ENCODE peak calls at places on chromosomes 2 and 18, in six cellular contexts. W is adrenal gland, M is HCT116, B is K562, Y is transverse colon, U is heart left ventricle. N is an unnamed sample.

GRCh38 chr2:197877038-197877437 is 72.6 kb downstream of the PLCL1 start:
- DNase-seq in W (no peak), B (no peak), M (no peak), Y (no peak), U (no peak), N (no peak)

GRCh38 chr2:147525724-147526489 is 318.9 kb upstream of the ACVR2A start:
- DNase-seq in Y (no peak), M (no peak), B (no peak), W (no peak), U (no peak), N (no peak)

GRCh38 chr2:237901932-237902846 is 42.8 kb downstream of the RAMP1 start:
- DNase-seq in Y (no peak), B (no peak), M (no peak), W (no peak), U (no peak), N (peak; percentile 62)

GRCh38 chr2:3151153-3151918 is 226.3 kb downstream of the EIPR1 start:
- DNase-seq in U (no peak), B (no peak), M (no peak), W (no peak), Y (no peak), N (no peak)

GRCh38 chr2:214987261-214987660 is 151.2 kb downstream of the ABCA12 start:
- DNase-seq in B (no peak), U (no peak), W (no peak), M (no peak), Y (no peak), N (no peak)

GRCh38 chr2:96916156-96917007 is 46.5 kb upstream of the SEMA4C start:
- DNase-seq in B (no peak), W (no peak), U (peak; percentile 23), Y (no peak), M (no peak), N (peak; percentile 79)

GRCh38 chr2:20638646-20639430 is 12.1 kb downstream of the HS1BP3 start:
- DNase-seq in M (no peak), U (peak; percentile 32), Y (no peak), B (no peak), W (no peak), N (no peak)

GRCh38 chr18:3869848-3870247 is 419.9 kb downstream of the TGIF1 start:
- DNase-seq in M (peak; percentile 40), B (peak; percentile 49), W (no peak), U (no peak), Y (no peak), N (no peak)

GRCh38 chr18:46946656-46947282 is 29.4 kb downstream of the KATNAL2 start:
- DNase-seq in M (no peak), B (peak; percentile 57), U (peak; percentile 84), W (peak; percentile 80), Y (peak; percentile 64), N (peak; percentile 81)

GRCh38 chr2:196783431-196784094 is 15.9 kb downstream of the GTF3C3 start:
- DNase-seq in W (no peak), M (no peak), U (no peak), Y (no peak), B (no peak), N (no peak)

GRCh38 chr2:120680136-120680761 is 55.4 kb upstream of the GLI2 start:
- DNase-seq in W (peak; percentile 81), Y (peak; percentile 79), M (peak; percentile 80), U (peak; percentile 79), B (peak; percentile 71), N (peak; percentile 90)
- TF ChIP-seq POLR2A in W (no peak), Y (no peak), M (no peak), U (no peak), B (no peak), N (no peak)

GRCh38 chr2:38261569-38262513 is 115.2 kb downstream of the ATL2 start:
- DNase-seq in U (no peak), W (no peak), M (no peak), Y (no peak), B (no peak), N (no peak)

GRCh38 chr2:38262514-38262871 is 114.6 kb downstream of the ATL2 start:
- DNase-seq in U (no peak), B (no peak), Y (no peak), M (no peak), W (no peak), N (no peak)

GRCh38 chr2:38260972-38261371 is 116.1 kb downstream of the ATL2 start:
- DNase-seq in M (no peak), Y (no peak), W (no peak), B (no peak), U (no peak), N (no peak)

GRCh38 chr2:38263293-38263692 is 113.8 kb downstream of the ATL2 start:
- DNase-seq in B (no peak), W (no peak), Y (no peak), U (no peak), M (no peak), N (no peak)

GRCh38 chr2:38260469-38260868 is 116.6 kb downstream of the ATL2 start:
- DNase-seq in U (peak; percentile 36), M (no peak), B (peak; percentile 13), W (no peak), Y (no peak), N (no peak)
- H3K27ac ChIP-seq in U (no peak overlapping the region), M (no peak overlapping the region), B (no peak overlapping the region), W (no peak overlapping the region), Y (no peak overlapping the region), N (no peak overlapping the region)

DNA sequence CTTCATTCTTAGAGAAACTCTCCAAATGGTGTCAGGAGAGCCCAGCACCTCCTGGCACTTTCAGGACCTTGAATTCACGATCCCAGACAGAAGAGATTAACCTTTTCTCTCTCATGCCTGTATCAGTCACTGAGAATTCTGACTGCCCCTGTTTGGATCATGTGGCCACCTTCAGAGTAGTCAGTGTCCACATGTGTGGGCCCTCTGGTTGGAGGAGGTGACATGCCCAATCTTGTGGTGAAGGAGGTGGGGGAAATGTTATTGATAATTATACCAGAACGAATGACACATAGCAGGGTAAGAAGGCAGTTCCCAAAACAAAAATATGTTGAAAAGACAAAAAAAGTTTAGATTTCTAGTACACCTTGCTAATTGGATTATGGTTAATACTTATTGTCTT is 31.7 kb downstream of the UBXN4 start:
- DNase-seq in M (no peak), B (no peak), U (no peak), W (no peak), Y (no peak), N (no peak)
- H3K36me3 ChIP-seq in M (peaks cover 62% of the 10 kb centered on the region), B (peaks cover 88% of the 10 kb centered on the region), U (peaks cover 57% of the 10 kb centered on the region), W (no peaks in the 10 kb centered on the region), Y (peaks cover 4% of the 10 kb centered on the region), N (peaks cover 99% of the 10 kb centered on the region)

GRCh38 chr2:45965841-45966498 is 314.5 kb downstream of the PRKCE start:
- DNase-seq in W (no peak), U (no peak), M (no peak), Y (no peak), B (no peak), N (peak; percentile 27)

GRCh38 chr2:45964945-45965344 is 313.5 kb downstream of the PRKCE start:
- DNase-seq in W (no peak), U (no peak), M (no peak), B (no peak), Y (no peak), N (no peak)

GRCh38 chr2:45963816-45964215 is 312.3 kb downstream of the PRKCE start:
- DNase-seq in U (no peak), Y (no peak), B (no peak), M (peak; percentile 66), W (no peak), N (peak; percentile 18)

GRCh38 chr2:45962522-45962921 is 311.0 kb downstream of the PRKCE start:
- DNase-seq in U (peak; percentile 74), M (peak; percentile 68), B (no peak), Y (no peak), W (peak; percentile 69), N (peak; percentile 75)

DNA sequence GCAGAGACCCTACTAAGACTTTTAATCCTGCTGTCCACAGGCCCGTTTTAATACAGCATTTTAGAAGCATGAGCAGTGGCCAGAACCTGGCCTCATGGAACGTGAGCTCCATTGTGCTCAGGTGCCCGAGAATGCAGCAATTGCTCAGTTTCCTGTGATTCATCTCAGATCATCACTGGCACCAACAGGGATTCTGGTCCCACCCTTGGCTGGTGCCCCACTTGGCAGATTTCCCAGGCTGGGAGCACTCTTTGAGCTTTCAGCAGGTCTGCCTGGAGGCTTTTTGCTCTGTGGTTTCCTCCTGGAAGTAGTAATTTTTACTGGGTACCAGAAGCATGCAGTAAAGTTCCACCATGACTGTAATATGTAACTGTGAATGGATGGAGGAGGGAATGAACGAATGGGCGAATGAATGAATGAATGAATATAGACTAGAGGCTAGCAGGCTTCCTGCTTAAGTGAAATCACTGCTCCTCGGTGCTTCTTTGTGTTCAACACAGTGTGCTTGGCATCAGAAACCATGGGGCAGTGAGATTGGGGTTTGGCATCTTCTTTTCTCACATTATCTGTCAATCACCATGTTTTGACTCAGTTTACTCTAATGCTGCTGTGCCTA is 312.9 kb downstream of the PRKCE start:
- DNase-seq in M (peak; percentile 97), W (peak; percentile 79), Y (peak; percentile 94), U (peak; percentile 80), B (no peak), N (peak; percentile 77)
- TF ChIP-seq POLR2A in M (no peak), W (no peak), Y (peak; percentile 38), U (no peak), B (no peak), N (no peak)